ENCODE peak calls at places on chromosome 7, in six cellular contexts. F, U, E, Z, V and Q are unnamed samples.

GRCh38 chr7:100486753-100487446 is 3.2 kb downstream of the NYAP1 start:
- DNase-seq in F (no peak), U (peak; percentile 76), E (no peak), Z (peak; percentile 41), V (no peak), Q (no peak)

GRCh38 chr7:115672024-115672423 is 358.5 kb downstream of the TFEC start:
- DNase-seq in F (no peak), U (no peak), E (no peak), Z (no peak), V (no peak), Q (no peak)

GRCh38 chr7:37281368-37282092 is 167.1 kb downstream of the ELMO1 start:
- DNase-seq in F (peak; percentile 97), U (no peak), E (no peak), Z (no peak), V (no peak), Q (no peak)

GRCh38 chr7:130063036-130063435 is 7.3 kb upstream of the KLHDC10 start:
- DNase-seq in F (no peak), U (peak; percentile 84), E (peak; percentile 37), Z (peak; percentile 92), V (no peak), Q (no peak)

GRCh38 chr7:1160665-1161010 is 642 bp upstream of the ZFAND2A start:
- DNase-seq in F (no peak), U (no peak), E (no peak), Z (no peak), V (no peak), Q (no peak)

GRCh38 chr7:83732305-83732704 is 83.4 kb upstream of the SEMA3E start:
- DNase-seq in F (no peak), U (no peak), E (peak; percentile 5), Z (no peak), V (no peak), Q (no peak)

GRCh38 chr7:155938129-155938528 is 125.9 kb upstream of the SHH start:
- DNase-seq in F (no peak), U (no peak), E (no peak), Z (no peak), V (no peak), Q (no peak)

GRCh38 chr7:1110358-1110757 is 22.4 kb downstream of the GPER1 start:
- DNase-seq in F (no peak), U (peak; percentile 54), E (no peak), Z (no peak), V (no peak), Q (no peak)

GRCh38 chr7:93949468-93949867 is 27.9 kb downstream of the GNG11 start:
- DNase-seq in F (no peak), U (no peak), E (no peak), Z (no peak), V (no peak), Q (no peak)

GRCh38 chr7:75696263-75697037 is 42.3 kb downstream of the HIP1 start:
- DNase-seq in F (no peak), U (peak; percentile 15), E (no peak), Z (no peak), V (no peak), Q (no peak)

GRCh38 chr7:26293569-26294308 is 2.1 kb downstream of the SNX10 start:
- DNase-seq in F (no peak), U (no peak), E (peak; percentile 58), Z (no peak), V (no peak), Q (no peak)

GRCh38 chr7:139691253-139691781 is 86.5 kb downstream of the HIPK2 start:
- DNase-seq in F (no peak), U (no peak), E (no peak), Z (no peak), V (no peak), Q (no peak)

GRCh38 chr7:140541513-140542192 is 62.3 kb upstream of the MKRN1 start:
- DNase-seq in F (no peak), U (no peak), E (no peak), Z (peak; percentile 72), V (peak; percentile 91), Q (no peak)

GRCh38 chr7:48009954-48010353 is 19.0 kb downstream of the SUN3 start:
- DNase-seq in F (no peak), U (no peak), E (no peak), Z (no peak), V (no peak), Q (no peak)

GRCh38 chr7:125930848-125931247 is 1001.2 kb upstream of the POT1 start:
- DNase-seq in F (no peak), U (no peak), E (no peak), Z (no peak), V (no peak), Q (no peak)

GRCh38 chr7:82740246-82740848 is 296.8 kb upstream of the CACNA2D1 start:
- DNase-seq in F (no peak), U (no peak), E (peak; percentile 48), Z (peak; percentile 71), V (no peak), Q (no peak)

GRCh38 chr7:40843338-40844026 is 708.7 kb downstream of the SUGCT start:
- DNase-seq in F (no peak), U (no peak), E (no peak), Z (no peak), V (no peak), Q (peak; percentile 76)

GRCh38 chr7:30927040-30927439 is 15.4 kb downstream of the AQP1 start:
- DNase-seq in F (no peak), U (peak; percentile 57), E (no peak), Z (no peak), V (no peak), Q (no peak)